ENCODE peak calls at places on chromosome 5, in seven cellular contexts. One of them, this sample, is unnamed.

GRCh38 chr5:57033103-57033502 is 81.2 kb upstream of the MIER3 start:
- DNase-seq in K562: no peak
- DNase-seq in IMR-90: no peak
- DNase-seq in spleen: no peak
- DNase-seq in breast epithelium: no peak
- DNase-seq in tibial nerve: no peak
- DNase-seq in adrenal gland: no peak
- DNase-seq in this sample: no peak

GRCh38 chr5:128701301-128701700 is 163.3 kb upstream of the FBN2 start:
- DNase-seq in tibial nerve: no peak
- DNase-seq in K562: no peak
- DNase-seq in spleen: no peak
- DNase-seq in adrenal gland: no peak
- DNase-seq in breast epithelium: no peak
- DNase-seq in IMR-90: no peak
- DNase-seq in this sample: no peak

GRCh38 chr5:37723147-37723961 is 116.5 kb downstream of the GDNF start:
- DNase-seq in breast epithelium: no peak
- DNase-seq in adrenal gland: no peak
- DNase-seq in spleen: no peak
- DNase-seq in IMR-90: no peak
- DNase-seq in tibial nerve: no peak
- DNase-seq in K562: peak; percentile 62
- DNase-seq in this sample: no peak

GRCh38 chr5:93461751-93462150 is 119.3 kb downstream of the NR2F1-AS1 start:
- DNase-seq in breast epithelium: no peak
- DNase-seq in K562: no peak
- DNase-seq in tibial nerve: no peak
- DNase-seq in IMR-90: peak; percentile 68
- DNase-seq in spleen: no peak
- DNase-seq in adrenal gland: no peak
- DNase-seq in this sample: no peak

GRCh38 chr5:1548702-1549523 is 25.2 kb upstream of the LPCAT1 start:
- DNase-seq in tibial nerve: no peak
- DNase-seq in K562: no peak
- DNase-seq in IMR-90: no peak
- DNase-seq in breast epithelium: peak; percentile 10
- DNase-seq in adrenal gland: no peak
- DNase-seq in spleen: peak; percentile 59
- DNase-seq in this sample: no peak

GRCh38 chr5:78690593-78690972 is 42.0 kb upstream of the LHFPL2 start:
- DNase-seq in adrenal gland: no peak
- DNase-seq in IMR-90: no peak
- DNase-seq in breast epithelium: no peak
- DNase-seq in K562: no peak
- DNase-seq in tibial nerve: no peak
- DNase-seq in spleen: no peak
- DNase-seq in this sample: no peak

GRCh38 chr5:151676719-151677118 is 10.0 kb downstream of the SPARC start:
- DNase-seq in breast epithelium: no peak
- DNase-seq in adrenal gland: no peak
- DNase-seq in spleen: no peak
- DNase-seq in K562: no peak
- DNase-seq in IMR-90: no peak
- DNase-seq in tibial nerve: no peak
- DNase-seq in this sample: no peak

GRCh38 chr5:106875591-106876297 is 795.0 kb downstream of the EFNA5 start:
- DNase-seq in breast epithelium: no peak
- DNase-seq in IMR-90: peak; percentile 36
- DNase-seq in K562: peak; percentile 11
- DNase-seq in tibial nerve: peak; percentile 29
- DNase-seq in adrenal gland: peak; percentile 18
- DNase-seq in spleen: peak; percentile 48
- DNase-seq in this sample: no peak

GRCh38 chr5:180799902-180800801 is 2.5 kb downstream of the MGAT1 start:
- DNase-seq in adrenal gland: no peak
- DNase-seq in K562: no peak
- DNase-seq in breast epithelium: peak; percentile 13
- DNase-seq in spleen: no peak
- DNase-seq in tibial nerve: no peak
- DNase-seq in IMR-90: peak; percentile 86
- DNase-seq in this sample: no peak

GRCh38 chr5:40410939-40411635 is 268.6 kb upstream of the PTGER4 start:
- DNase-seq in K562: no peak
- DNase-seq in spleen: no peak
- DNase-seq in IMR-90: peak; percentile 60
- DNase-seq in adrenal gland: no peak
- DNase-seq in breast epithelium: no peak
- DNase-seq in tibial nerve: peak; percentile 20
- DNase-seq in this sample: peak; percentile 54

GRCh38 chr5:172123269-172123692 is 64.7 kb downstream of the STK10 start:
- DNase-seq in K562: no peak
- DNase-seq in tibial nerve: peak; percentile 77
- DNase-seq in breast epithelium: no peak
- DNase-seq in adrenal gland: peak; percentile 93
- DNase-seq in spleen: no peak
- DNase-seq in IMR-90: peak; percentile 67
- DNase-seq in this sample: no peak

GRCh38 chr5:135543151-135543818 is 7.5 kb upstream of the NEUROG1 start:
- DNase-seq in breast epithelium: no peak
- DNase-seq in adrenal gland: no peak
- DNase-seq in tibial nerve: no peak
- DNase-seq in K562: no peak
- DNase-seq in IMR-90: no peak
- DNase-seq in spleen: no peak
- DNase-seq in this sample: no peak
- H3K27ac ChIP-seq in breast epithelium: no peak overlapping the region
- H3K27ac ChIP-seq in adrenal gland: no peak overlapping the region
- H3K27ac ChIP-seq in tibial nerve: no peak overlapping the region
- H3K27ac ChIP-seq in K562: no peak overlapping the region
- H3K27ac ChIP-seq in IMR-90: no peak overlapping the region
- H3K27ac ChIP-seq in spleen: no peak overlapping the region
- H3K27ac ChIP-seq in this sample: no peak overlapping the region

GRCh38 chr5:35094966-35095365 is 47.2 kb upstream of the AGXT2 start:
- DNase-seq in tibial nerve: no peak
- DNase-seq in breast epithelium: no peak
- DNase-seq in K562: no peak
- DNase-seq in IMR-90: no peak
- DNase-seq in adrenal gland: no peak
- DNase-seq in spleen: no peak
- DNase-seq in this sample: no peak

GRCh38 chr5:35095366-35095765 is 47.6 kb upstream of the AGXT2 start:
- DNase-seq in IMR-90: no peak
- DNase-seq in spleen: no peak
- DNase-seq in breast epithelium: no peak
- DNase-seq in tibial nerve: no peak
- DNase-seq in adrenal gland: no peak
- DNase-seq in K562: no peak
- DNase-seq in this sample: no peak

GRCh38 chr5:35098214-35098613 is 50.5 kb upstream of the AGXT2 start:
- DNase-seq in IMR-90: no peak
- DNase-seq in K562: no peak
- DNase-seq in tibial nerve: no peak
- DNase-seq in spleen: no peak
- DNase-seq in breast epithelium: no peak
- DNase-seq in adrenal gland: no peak
- DNase-seq in this sample: no peak

GRCh38 chr5:35096933-35097332 is 49.2 kb upstream of the AGXT2 start:
- DNase-seq in tibial nerve: no peak
- DNase-seq in breast epithelium: no peak
- DNase-seq in adrenal gland: no peak
- DNase-seq in spleen: no peak
- DNase-seq in K562: no peak
- DNase-seq in IMR-90: no peak
- DNase-seq in this sample: no peak

DNA sequence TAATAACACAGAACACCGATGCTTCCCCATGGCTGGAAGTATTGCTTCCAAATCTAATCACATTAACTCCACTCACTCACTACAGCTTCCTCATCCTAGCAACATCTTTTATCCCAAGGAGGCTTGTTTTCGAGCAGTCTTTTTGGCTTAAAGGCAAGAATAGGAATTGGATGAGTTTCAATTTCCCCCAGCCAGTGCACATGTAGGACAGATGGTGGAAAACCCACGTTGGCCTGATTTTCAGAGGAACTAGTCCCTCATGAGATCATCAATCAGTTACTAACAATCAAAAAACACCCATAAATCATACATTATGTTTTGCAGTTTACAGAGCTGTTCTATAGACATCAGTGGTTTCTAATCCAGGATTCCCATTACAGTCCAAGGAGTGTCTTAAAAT is 48.5 kb upstream of the AGXT2 start:
- DNase-seq in spleen: no peak
- DNase-seq in breast epithelium: no peak
- DNase-seq in IMR-90: no peak
- DNase-seq in adrenal gland: no peak
- DNase-seq in K562: no peak
- DNase-seq in tibial nerve: no peak
- DNase-seq in this sample: no peak
- H3K27me3 ChIP-seq in spleen: no peaks in the 10 kb centered on the region
- H3K27me3 ChIP-seq in breast epithelium: no peaks in the 10 kb centered on the region
- H3K27me3 ChIP-seq in IMR-90: peaks cover 8% of the 10 kb centered on the region
- H3K27me3 ChIP-seq in adrenal gland: no peaks in the 10 kb centered on the region
- H3K27me3 ChIP-seq in K562: no peaks in the 10 kb centered on the region
- H3K27me3 ChIP-seq in tibial nerve: no peaks in the 10 kb centered on the region
- H3K27me3 ChIP-seq in this sample: no peaks in the 10 kb centered on the region

GRCh38 chr5:145936401-145937131 is at the start of gene SH3RF2:
- DNase-seq in breast epithelium: peak; percentile 51
- DNase-seq in IMR-90: peak; percentile 73
- DNase-seq in spleen: no peak
- DNase-seq in adrenal gland: peak; percentile 53
- DNase-seq in K562: peak; percentile 12
- DNase-seq in tibial nerve: no peak
- DNase-seq in this sample: peak; percentile 49
- TF ChIP-seq POLR2A in breast epithelium: no peak
- TF ChIP-seq POLR2A in IMR-90: no peak
- TF ChIP-seq POLR2A in spleen: no peak
- TF ChIP-seq POLR2A in adrenal gland: peak; percentile 43
- TF ChIP-seq POLR2A in K562: no peak
- TF ChIP-seq POLR2A in tibial nerve: no peak
- TF ChIP-seq POLR2A in this sample: no peak

DNA sequence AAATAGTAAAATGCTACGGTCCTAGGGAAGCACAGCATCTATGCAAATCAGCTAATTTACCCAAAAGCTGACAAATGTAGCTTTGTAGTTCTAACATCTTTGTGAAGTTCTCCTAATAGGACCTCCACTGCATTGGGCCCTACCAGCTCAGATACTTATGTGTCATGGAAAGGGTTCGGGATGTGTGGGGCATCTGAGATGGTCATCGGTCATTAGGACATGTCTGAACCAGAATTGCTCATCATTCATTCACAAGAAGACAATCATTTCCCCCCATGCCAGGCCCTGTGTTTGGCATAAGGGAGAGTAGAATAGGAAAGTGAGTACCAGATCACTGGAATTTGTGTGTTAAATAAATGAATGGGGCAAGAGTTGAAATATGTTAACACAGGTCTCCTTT is 35.7 kb downstream of the PWWP2A start:
- DNase-seq in spleen: no peak
- DNase-seq in adrenal gland: no peak
- DNase-seq in breast epithelium: no peak
- DNase-seq in IMR-90: no peak
- DNase-seq in tibial nerve: no peak
- DNase-seq in K562: no peak
- DNase-seq in this sample: no peak
- H3K27ac ChIP-seq in spleen: no peak overlapping the region
- H3K27ac ChIP-seq in adrenal gland: no peak overlapping the region
- H3K27ac ChIP-seq in breast epithelium: no peak overlapping the region
- H3K27ac ChIP-seq in IMR-90: peak overlapping the region; percentile 86
- H3K27ac ChIP-seq in tibial nerve: no peak overlapping the region
- H3K27ac ChIP-seq in K562: no peak overlapping the region
- H3K27ac ChIP-seq in this sample: no peak overlapping the region

GRCh38 chr5:127026166-127026565 is 4.2 kb downstream of the MARCHF3 start:
- DNase-seq in tibial nerve: no peak
- DNase-seq in adrenal gland: no peak
- DNase-seq in breast epithelium: no peak
- DNase-seq in K562: no peak
- DNase-seq in spleen: no peak
- DNase-seq in IMR-90: no peak
- DNase-seq in this sample: no peak

GRCh38 chr5:127028822-127029457 is 1.4 kb downstream of the MARCHF3 start:
- DNase-seq in adrenal gland: peak; percentile 43
- DNase-seq in tibial nerve: no peak
- DNase-seq in breast epithelium: no peak
- DNase-seq in IMR-90: peak; percentile 36
- DNase-seq in K562: peak; percentile 32
- DNase-seq in spleen: no peak
- DNase-seq in this sample: peak; percentile 22

GRCh38 chr5:127022846-127023245 is 7.5 kb downstream of the MARCHF3 start:
- DNase-seq in spleen: no peak
- DNase-seq in IMR-90: no peak
- DNase-seq in K562: no peak
- DNase-seq in breast epithelium: no peak
- DNase-seq in tibial nerve: no peak
- DNase-seq in adrenal gland: no peak
- DNase-seq in this sample: no peak

GRCh38 chr5:127027539-127027938 is 2.8 kb downstream of the MARCHF3 start:
- DNase-seq in spleen: no peak
- DNase-seq in K562: no peak
- DNase-seq in tibial nerve: no peak
- DNase-seq in adrenal gland: no peak
- DNase-seq in breast epithelium: no peak
- DNase-seq in IMR-90: no peak
- DNase-seq in this sample: no peak

GRCh38 chr5:127025507-127025906 is 4.9 kb downstream of the MARCHF3 start:
- DNase-seq in tibial nerve: no peak
- DNase-seq in adrenal gland: no peak
- DNase-seq in IMR-90: no peak
- DNase-seq in spleen: no peak
- DNase-seq in K562: no peak
- DNase-seq in breast epithelium: no peak
- DNase-seq in this sample: no peak
- H3K27me3 ChIP-seq in tibial nerve: no peaks in the 10 kb centered on the region
- H3K27me3 ChIP-seq in adrenal gland: no peaks in the 10 kb centered on the region
- H3K27me3 ChIP-seq in IMR-90: no peaks in the 10 kb centered on the region
- H3K27me3 ChIP-seq in spleen: no peaks in the 10 kb centered on the region
- H3K27me3 ChIP-seq in K562: no peaks in the 10 kb centered on the region
- H3K27me3 ChIP-seq in breast epithelium: no peaks in the 10 kb centered on the region
- H3K27me3 ChIP-seq in this sample: no peaks in the 10 kb centered on the region

GRCh38 chr5:138467711-138468132 is 2.4 kb downstream of the EGR1 start:
- DNase-seq in tibial nerve: peak; percentile 13
- DNase-seq in K562: no peak
- DNase-seq in adrenal gland: no peak
- DNase-seq in breast epithelium: peak; percentile 32
- DNase-seq in IMR-90: no peak
- DNase-seq in spleen: peak; percentile 76
- DNase-seq in this sample: no peak

GRCh38 chr5:138466900-138467710 is 1.8 kb downstream of the EGR1 start:
- DNase-seq in adrenal gland: no peak
- DNase-seq in IMR-90: peak; percentile 38
- DNase-seq in tibial nerve: peak; percentile 12
- DNase-seq in spleen: peak; percentile 82
- DNase-seq in breast epithelium: peak; percentile 31
- DNase-seq in K562: no peak
- DNase-seq in this sample: no peak

GRCh38 chr5:138468966-138469539 is 3.8 kb downstream of the EGR1 start:
- DNase-seq in spleen: no peak
- DNase-seq in breast epithelium: no peak
- DNase-seq in IMR-90: peak; percentile 82
- DNase-seq in adrenal gland: no peak
- DNase-seq in tibial nerve: no peak
- DNase-seq in K562: no peak
- DNase-seq in this sample: no peak

GRCh38 chr5:138469540-138470321 is 4.5 kb downstream of the EGR1 start:
- DNase-seq in adrenal gland: no peak
- DNase-seq in breast epithelium: peak; percentile 78
- DNase-seq in K562: no peak
- DNase-seq in tibial nerve: no peak
- DNase-seq in spleen: no peak
- DNase-seq in IMR-90: peak; percentile 91
- DNase-seq in this sample: no peak

GRCh38 chr5:138468133-138468965 is 3.1 kb downstream of the EGR1 start:
- DNase-seq in IMR-90: peak; percentile 54
- DNase-seq in K562: no peak
- DNase-seq in tibial nerve: no peak
- DNase-seq in adrenal gland: no peak
- DNase-seq in breast epithelium: no peak
- DNase-seq in spleen: no peak
- DNase-seq in this sample: no peak
- TF ChIP-seq POLR2A in IMR-90: no peak
- TF ChIP-seq POLR2A in K562: peak; percentile 94
- TF ChIP-seq POLR2A in tibial nerve: no peak
- TF ChIP-seq POLR2A in adrenal gland: no peak
- TF ChIP-seq POLR2A in breast epithelium: peak; percentile 37
- TF ChIP-seq POLR2A in spleen: no peak
- TF ChIP-seq POLR2A in this sample: no peak

This sample was measured in prostate gland.